ENCODE peak calls at places on chromosomes 7 and 10, in five cellular contexts. E is heart left ventricle, B is foreskin keratinocyte, I is hepatocyte, N is cardiac muscle cell. D is an unnamed sample.

GRCh38 chr10:124527996-124528395 is 66.4 kb downstream of the LHPP start:
- DNase-seq in I (no peak), E (no peak), B (no peak), N (no peak), D (no peak)

GRCh38 chr10:120742373-120742772 is 108.8 kb upstream of the WDR11 start:
- DNase-seq in N (no peak), E (no peak), B (no peak), I (no peak), D (no peak)

GRCh38 chr10:80487422-80487785 is 33.3 kb downstream of the TSPAN14 start:
- DNase-seq in E (no peak), N (no peak), B (no peak), I (no peak), D (peak; percentile 3)

GRCh38 chr10:132700168-132701098 is 85.5 kb downstream of the NKX6-2 start:
- DNase-seq in E (peak; percentile 34), N (peak; percentile 55), I (no peak), B (no peak), D (peak; percentile 72)

GRCh38 chr7:82264752-82265305 is 178.7 kb downstream of the CACNA2D1 start:
- DNase-seq in N (no peak), I (no peak), B (no peak), E (no peak), D (no peak)

GRCh38 chr7:90853205-90853604 is 257.1 kb downstream of the CDK14 start:
- DNase-seq in N (no peak), I (no peak), B (no peak), E (no peak), D (no peak)

GRCh38 chr10:102868976-102869289 is 337 bp upstream of the AS3MT start:
- DNase-seq in I (no peak), E (no peak), B (no peak), N (no peak), D (no peak)

GRCh38 chr7:41005381-41005901 is 697.4 kb downstream of the INHBA start:
- DNase-seq in I (no peak), N (peak; percentile 81), E (peak; percentile 40), B (peak; percentile 96), D (no peak)

GRCh38 chr10:117878626-117879025 is 168.1 kb downstream of the RAB11FIP2 start:
- DNase-seq in B (no peak), E (no peak), I (no peak), N (no peak), D (no peak)

GRCh38 chr7:66832531-66833351 is 88.3 kb upstream of the TMEM248 start:
- DNase-seq in I (no peak), B (no peak), E (no peak), N (no peak), D (no peak)

GRCh38 chr7:6432786-6433185 is 15.0 kb downstream of the DAGLB start:
- DNase-seq in B (no peak), I (no peak), N (no peak), E (no peak), D (no peak)

GRCh38 chr7:6433814-6434630 is 13.7 kb downstream of the DAGLB start:
- DNase-seq in E (no peak), I (no peak), N (no peak), B (no peak), D (no peak)

GRCh38 chr7:6425948-6426347 is 21.8 kb downstream of the DAGLB start:
- DNase-seq in I (no peak), E (no peak), N (no peak), B (no peak), D (no peak)

GRCh38 chr7:6430974-6431373 is 16.8 kb downstream of the DAGLB start:
- DNase-seq in B (no peak), N (no peak), I (no peak), E (no peak), D (no peak)

GRCh38 chr7:6430271-6430940 is 17.3 kb downstream of the DAGLB start:
- DNase-seq in N (peak; percentile 69), I (no peak), B (peak; percentile 36), E (no peak), D (no peak)
- TF ChIP-seq CTCF in N (peak; percentile 37), I (peak; percentile 15), B (peak; percentile 8), E (no peak), D (no peak)

GRCh38 chr7:44631458-44632115 is 25.2 kb downstream of the OGDH start:
- DNase-seq in E (no peak), I (peak; percentile 25), N (peak; percentile 74), B (no peak), D (no peak)

GRCh38 chr7:44632196-44632595 is 25.8 kb downstream of the OGDH start:
- DNase-seq in I (no peak), N (no peak), E (no peak), B (no peak), D (no peak)

GRCh38 chr7:44634839-44635591 is 28.6 kb downstream of the OGDH start:
- DNase-seq in B (no peak), I (peak; percentile 79), E (peak; percentile 79), N (peak; percentile 20), D (peak; percentile 83)

GRCh38 chr7:44634187-44634838 is 27.9 kb downstream of the OGDH start:
- DNase-seq in N (no peak), E (no peak), I (peak; percentile 63), B (no peak), D (peak; percentile 61)

GRCh38 chr7:44633254-44634186 is 27.1 kb downstream of the OGDH start:
- DNase-seq in N (peak; percentile 97), I (peak; percentile 60), E (peak; percentile 73), B (peak; percentile 58), D (peak; percentile 52)
- H3K4me1 ChIP-seq in N (peaks cover 26% of the 10 kb centered on the region), I (peaks cover 69% of the 10 kb centered on the region), E (peaks cover 33% of the 10 kb centered on the region), B (peaks cover 22% of the 10 kb centered on the region), D (peaks cover 48% of the 10 kb centered on the region)

DNA sequence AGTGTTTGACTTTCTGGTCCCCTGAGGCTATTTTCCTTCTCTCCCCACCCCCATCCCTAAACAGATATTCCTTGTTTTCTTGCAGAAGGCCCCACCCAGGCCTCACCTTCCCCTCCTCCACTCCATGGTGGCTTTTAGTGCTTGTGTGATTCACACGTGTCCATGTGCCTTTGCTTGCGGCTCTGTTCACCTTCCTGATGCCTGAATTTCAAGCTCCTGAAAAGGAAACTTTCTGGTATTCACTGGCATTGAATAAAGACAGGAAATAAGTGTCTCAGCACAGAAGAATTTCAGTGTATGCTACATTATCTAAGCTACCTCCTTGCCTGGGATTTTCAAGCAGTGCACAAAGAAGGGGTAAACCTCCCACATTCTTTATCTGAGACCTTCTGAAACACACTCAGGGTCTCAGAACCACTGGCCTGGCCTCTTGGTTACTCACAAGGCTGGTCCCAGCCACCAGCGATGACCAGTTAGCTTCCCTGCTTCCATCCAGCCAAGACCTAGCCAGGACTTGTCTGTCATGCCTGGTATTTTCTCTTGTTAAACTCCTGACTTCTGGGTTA is 17.2 kb upstream of the UBE2H start:
- DNase-seq in B (peak; percentile 99), E (peak; percentile 47), I (peak; percentile 63), N (peak; percentile 81), D (peak; percentile 41)
- H3K27ac ChIP-seq in B (peak overlapping the region; percentile 81), E (no peak overlapping the region), I (peak overlapping the region; percentile 84), N (no peak overlapping the region), D (no peak overlapping the region)

DNA sequence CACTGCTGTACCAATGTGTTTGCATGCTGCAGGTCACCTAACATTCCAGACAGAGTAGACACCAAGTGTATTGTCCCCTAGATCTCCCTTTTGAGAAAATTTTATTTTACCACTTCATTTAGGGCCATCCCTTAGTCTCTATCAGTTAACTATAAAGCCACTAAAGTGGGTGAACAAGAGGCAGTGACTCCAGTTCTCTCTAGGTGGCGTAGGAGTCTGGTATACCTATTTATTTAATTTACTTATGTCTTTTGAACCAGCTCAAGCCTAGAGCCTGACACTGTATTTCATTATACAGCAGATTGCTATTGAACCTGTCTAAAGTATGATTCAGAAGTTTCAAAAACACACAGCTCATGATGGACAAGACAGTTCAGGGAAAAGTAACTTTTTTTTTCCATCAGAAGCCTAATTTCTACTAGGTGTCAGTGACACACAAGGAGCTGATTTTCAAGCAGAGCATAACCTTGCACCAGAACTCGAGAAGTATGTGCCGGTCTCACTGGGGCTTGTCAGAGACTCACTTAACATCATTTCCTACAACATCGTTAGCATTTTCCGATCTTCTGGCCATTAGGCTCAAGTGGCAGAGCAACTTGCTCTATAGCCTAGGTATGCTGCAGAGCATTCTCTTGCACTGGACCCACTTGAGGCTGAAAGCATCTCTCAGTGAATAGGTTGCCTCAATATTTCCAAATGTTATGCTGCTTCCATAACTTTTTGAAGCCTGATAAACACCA is 175.4 kb downstream of the CDC14C start:
- DNase-seq in E (no peak), B (peak; percentile 6), I (peak; percentile 19), N (no peak), D (no peak)
- TF ChIP-seq CTCF in E (no peak), B (peak; percentile 41), I (peak; percentile 32), N (no peak), D (no peak)

GRCh38 chr10:86071758-86072157 is 294.8 kb downstream of the GRID1 start:
- DNase-seq in B (no peak), N (no peak), E (no peak), I (no peak), D (no peak)
- H3K4me1 ChIP-seq in B (no peaks in the 10 kb centered on the region), N (peaks cover 5% of the 10 kb centered on the region), E (no peaks in the 10 kb centered on the region), I (no peaks in the 10 kb centered on the region), D (no peaks in the 10 kb centered on the region)

DNA sequence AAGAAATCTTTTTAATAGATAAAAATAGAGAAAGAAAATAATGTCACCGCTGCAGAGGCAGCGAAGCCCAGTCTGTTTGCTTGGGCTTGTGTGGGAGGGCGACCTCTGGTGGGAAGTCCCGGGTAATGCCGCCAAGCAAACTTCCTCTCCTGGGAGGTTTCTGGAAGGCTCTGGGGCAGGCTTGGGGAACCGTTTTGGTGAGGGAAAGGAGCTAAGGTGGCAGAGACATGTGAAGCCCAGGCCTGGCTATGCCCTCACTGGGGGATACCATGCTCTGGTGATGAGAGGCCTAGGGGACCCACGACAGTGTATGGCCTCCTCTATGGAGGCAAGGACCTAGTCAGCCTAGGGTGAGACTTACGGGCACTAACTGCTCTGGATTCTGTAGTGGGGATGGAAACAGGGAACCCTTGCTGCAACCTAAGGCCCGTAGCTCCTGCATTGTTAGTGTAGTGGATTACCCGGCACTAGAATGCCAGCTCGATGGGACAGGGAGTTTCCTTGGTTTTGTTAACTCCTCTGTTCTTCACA is 605.1 kb downstream of the LRMDA start:
- DNase-seq in N (peak; percentile 77), B (peak; percentile 43), I (peak; percentile 82), E (peak; percentile 74), D (peak; percentile 78)
- H3K27ac ChIP-seq in N (no peak overlapping the region), B (no peak overlapping the region), I (peak overlapping the region; percentile 63), E (no peak overlapping the region), D (no peak overlapping the region)

DNA sequence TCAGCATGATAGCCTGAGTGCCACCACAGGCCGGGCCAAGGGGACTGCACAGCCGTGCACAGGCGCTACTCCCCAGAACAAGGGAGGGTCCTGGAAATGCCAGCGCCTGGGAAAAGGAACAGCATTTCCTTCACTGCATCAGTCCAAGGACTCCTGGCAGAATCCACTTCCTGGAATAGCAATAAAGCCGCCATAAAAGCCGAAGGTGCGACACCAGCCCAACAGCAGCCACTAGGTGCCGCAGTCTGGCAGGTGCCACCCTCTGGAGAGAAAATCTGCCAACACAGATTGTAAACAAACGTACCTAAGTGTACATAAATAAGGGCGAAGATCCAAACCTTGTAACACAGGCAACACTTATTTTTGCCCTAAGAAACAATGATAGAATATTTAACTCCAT is 22.3 kb downstream of the VOPP1 start:
- DNase-seq in E (no peak), N (no peak), I (no peak), B (no peak), D (peak; percentile 90)
- TF ChIP-seq CTCF in E (peak; percentile 55), N (no peak), I (no peak), B (peak; percentile 60), D (peak; percentile 66)

D was measured in transverse colon.